ENCODE peak calls at places on chromosomes 11 and 22, in six cellular contexts. J is A549, B is foreskin fibroblast, L is endothelial cell of umbilical vein, H is skeletal muscle cell, U is AG10803. O is an unnamed sample.

GRCh38 chr11:77183421-77183984 is 55.5 kb downstream of the MYO7A start:
- DNase-seq in B (no peak), U (no peak), L (no peak), J (no peak), H (no peak), O (no peak)

GRCh38 chr11:99098751-99099150 is 78.0 kb downstream of the CNTN5 start:
- DNase-seq in L (no peak), J (no peak), H (peak; percentile 4), U (no peak), B (no peak), O (no peak)

GRCh38 chr11:93169143-93169542 is 28.6 kb downstream of the SLC36A4 start:
- DNase-seq in J (no peak), L (no peak), B (no peak), U (no peak), H (no peak), O (no peak)

GRCh38 chr22:41862530-41863266 is 29.8 kb downstream of the SREBF2 start:
- DNase-seq in J (no peak), B (no peak), L (no peak), H (no peak), U (peak; percentile 12), O (no peak)

GRCh38 chr11:70156291-70157037 is 46.6 kb upstream of the FADD start:
- DNase-seq in J (no peak), H (no peak), B (no peak), L (no peak), U (no peak), O (no peak)

GRCh38 chr22:35403356-35403755 is 3.4 kb downstream of the MCM5 start:
- DNase-seq in H (no peak), J (no peak), B (no peak), L (no peak), U (no peak), O (no peak)

GRCh38 chr11:107042748-107043147 is 24.5 kb upstream of the GUCY1A2 start:
- DNase-seq in U (no peak), L (no peak), H (no peak), B (no peak), J (no peak), O (peak; percentile 1)

GRCh38 chr11:110772863-110773262 is 60.6 kb upstream of the ARHGAP20 start:
- DNase-seq in H (no peak), B (no peak), U (no peak), L (no peak), J (peak; percentile 6), O (no peak)

GRCh38 chr11:82796970-82797594 is 63.4 kb upstream of the FAM181B start:
- DNase-seq in J (no peak), L (no peak), U (no peak), H (no peak), B (no peak), O (no peak)
- H3K4me3 ChIP-seq in J (no peak overlapping the region), L (no peak overlapping the region), U (no peak overlapping the region), H (no peak overlapping the region), B (no peak overlapping the region), O (no peak overlapping the region)

DNA sequence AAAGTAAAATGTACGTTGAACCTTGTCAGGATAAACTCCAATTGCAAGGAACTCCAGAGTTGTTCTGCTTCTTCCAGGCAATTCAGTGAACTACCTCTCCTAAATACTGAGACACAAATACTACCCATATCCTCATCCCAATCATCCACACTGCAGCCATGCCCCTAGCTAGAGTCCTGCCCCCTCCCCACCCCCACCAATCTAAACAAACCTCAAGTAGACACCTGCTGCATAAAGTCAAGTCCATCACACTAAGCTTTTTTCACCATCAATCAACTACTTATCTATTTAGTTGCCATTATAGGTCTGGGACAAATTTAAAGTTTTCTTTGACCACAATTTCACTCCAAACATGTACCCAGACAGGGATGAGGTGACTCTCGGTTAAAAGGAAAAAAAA is 93.2 kb upstream of the APOA1 start:
- DNase-seq in H (no peak), U (no peak), J (no peak), B (no peak), L (no peak), O (no peak)
- H3K4me3 ChIP-seq in H (peak overlapping the region; percentile 21), U (no peak overlapping the region), J (no peak overlapping the region), B (no peak overlapping the region), L (no peak overlapping the region), O (peak overlapping the region; percentile 31)

GRCh38 chr11:117443269-117444186 is 115.9 kb downstream of the CEP164 start:
- DNase-seq in B (peak; percentile 29), L (no peak), U (peak; percentile 27), J (peak; percentile 25), H (peak; percentile 4), O (peak; percentile 22)
- H3K4me3 ChIP-seq in B (no peak overlapping the region), L (no peak overlapping the region), U (no peak overlapping the region), J (no peak overlapping the region), H (no peak overlapping the region), O (no peak overlapping the region)

GRCh38 chr11:66567787-66568123 is 651 bp downstream of the CTSF start:
- DNase-seq in L (no peak), U (no peak), J (no peak), H (no peak), B (no peak), O (no peak)
- H3K4me3 ChIP-seq in L (no peak overlapping the region), U (peak overlapping the region; percentile 43), J (peak overlapping the region; percentile 68), H (peak overlapping the region; percentile 52), B (peak overlapping the region; percentile 48), O (peak overlapping the region; percentile 56)

GRCh38 chr22:17945156-17945850 is 79.1 kb downstream of the MICAL3 start:
- DNase-seq in L (no peak), J (no peak), B (no peak), H (no peak), U (no peak), O (no peak)

GRCh38 chr22:17948101-17948500 is 76.3 kb downstream of the MICAL3 start:
- DNase-seq in L (no peak), H (no peak), U (no peak), J (no peak), B (no peak), O (no peak)

GRCh38 chr22:17945851-17946690 is 78.3 kb downstream of the MICAL3 start:
- DNase-seq in J (no peak), B (no peak), L (no peak), U (no peak), H (no peak), O (no peak)

GRCh38 chr22:17944205-17944725 is 80.1 kb downstream of the MICAL3 start:
- DNase-seq in L (no peak), J (no peak), H (no peak), B (no peak), U (no peak), O (no peak)

DNA sequence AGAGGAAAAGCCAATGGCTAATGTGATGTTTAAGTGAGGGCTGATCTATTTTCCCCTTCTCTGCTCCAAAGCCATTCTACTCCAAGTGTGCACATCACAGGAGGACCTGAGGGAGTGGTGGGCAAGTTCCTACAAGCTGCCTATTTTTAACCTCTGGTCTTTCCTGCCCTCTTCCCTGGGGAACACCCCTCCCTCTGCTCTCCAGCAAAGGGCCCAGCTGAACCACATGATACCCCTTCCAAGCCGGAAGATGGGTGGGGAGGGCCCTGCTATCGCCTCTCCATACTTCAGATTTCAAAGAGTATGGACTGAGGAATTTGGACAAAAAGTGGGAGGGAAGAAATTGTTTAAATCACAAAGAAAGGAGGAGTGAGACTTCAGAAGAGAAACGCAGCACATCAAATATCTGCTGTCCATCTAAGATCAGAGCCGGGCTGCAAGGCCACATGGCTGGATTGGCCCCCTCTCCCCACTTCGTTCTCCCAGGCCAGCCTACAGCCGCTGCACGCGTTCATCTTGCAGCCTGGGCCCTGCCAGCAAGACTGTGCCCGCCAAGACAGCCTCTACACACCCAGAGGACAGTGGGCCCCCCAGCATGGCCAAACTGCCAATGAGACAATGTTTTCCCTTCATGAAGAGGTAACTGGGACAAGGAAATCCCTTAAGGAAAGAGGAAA is 77.5 kb downstream of the MICAL3 start:
- DNase-seq in B (no peak), J (no peak), L (no peak), H (no peak), U (no peak), O (no peak)
- H3K4me3 ChIP-seq in B (no peak overlapping the region), J (no peak overlapping the region), L (no peak overlapping the region), H (no peak overlapping the region), U (no peak overlapping the region), O (no peak overlapping the region)

DNA sequence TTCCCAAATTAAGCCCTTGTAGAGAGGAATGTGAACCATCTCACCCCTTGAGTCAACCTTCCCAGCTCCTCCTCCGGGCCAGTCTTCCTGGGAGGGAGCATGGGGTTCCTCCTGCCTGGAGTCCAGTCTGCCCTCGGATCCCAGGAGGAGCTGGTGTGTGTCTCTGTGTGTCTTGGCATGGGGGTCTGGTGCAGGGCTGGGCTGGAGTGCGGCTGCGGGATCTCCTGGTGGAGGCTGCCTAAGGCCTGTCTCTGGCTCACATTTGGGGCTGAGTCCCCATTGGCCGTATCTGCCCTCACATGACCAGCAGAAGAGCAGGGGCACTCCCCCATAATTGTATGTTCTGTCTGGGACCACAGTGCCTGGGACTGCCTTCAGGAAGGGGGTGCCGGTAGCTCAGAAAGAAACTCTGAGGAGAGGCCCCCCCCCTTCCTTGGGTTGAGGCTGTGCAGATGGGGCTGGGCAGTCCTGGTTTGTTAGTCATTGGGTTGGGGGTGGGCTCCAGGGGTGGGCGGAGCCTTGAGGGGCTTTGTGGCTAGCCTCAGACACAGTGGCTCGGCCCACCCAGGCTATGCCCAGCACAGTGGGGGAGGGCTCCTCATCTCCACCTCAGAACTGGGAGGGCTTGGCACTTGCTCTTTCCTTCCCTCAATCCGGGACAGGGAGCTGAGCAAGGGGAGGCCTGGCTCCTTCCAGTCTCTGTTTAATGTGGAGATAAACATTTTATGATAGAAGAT is 2.9 kb downstream of the C1QTNF5 start:
- DNase-seq in B (peak; percentile 61), J (no peak), L (peak; percentile 77), U (peak; percentile 47), H (no peak), O (peak; percentile 93)
- H3K4me3 ChIP-seq in B (peak overlapping the region; percentile 20), J (no peak overlapping the region), L (no peak overlapping the region), U (peak overlapping the region; percentile 31), H (peak overlapping the region; percentile 13), O (peak overlapping the region; percentile 43)

DNA sequence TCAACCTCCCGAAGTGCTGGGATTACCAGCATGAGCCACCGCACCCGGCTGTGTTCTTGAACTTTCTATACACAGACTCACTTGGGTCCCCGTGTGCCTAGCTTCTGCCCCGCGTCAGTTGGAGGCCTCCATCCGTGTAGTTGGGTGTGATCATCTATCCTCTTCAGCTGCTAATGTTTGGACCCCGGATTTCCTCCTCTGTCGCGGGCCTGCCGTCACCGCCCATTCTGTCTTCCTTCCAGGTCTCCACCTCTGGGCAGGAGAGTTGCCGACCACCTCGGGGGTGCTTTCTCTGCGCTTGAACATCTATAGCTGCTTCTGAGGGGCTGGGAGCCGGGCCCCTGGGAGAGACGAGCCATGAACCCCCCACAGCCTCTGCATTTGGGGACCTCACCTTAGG is 5.5 kb downstream of the CDC42EP1 start:
- DNase-seq in L (no peak), U (no peak), H (no peak), J (no peak), B (no peak), O (no peak)
- H3K4me3 ChIP-seq in L (no peak overlapping the region), U (no peak overlapping the region), H (no peak overlapping the region), J (no peak overlapping the region), B (no peak overlapping the region), O (no peak overlapping the region)

GRCh38 chr11:59009661-59010060 is 70.4 kb downstream of the GLYATL1 start:
- DNase-seq in L (peak; percentile 3), J (no peak), B (no peak), U (no peak), H (no peak), O (no peak)
- H3K4me3 ChIP-seq in L (no peak overlapping the region), J (no peak overlapping the region), B (no peak overlapping the region), U (no peak overlapping the region), H (no peak overlapping the region), O (no peak overlapping the region)

GRCh38 chr11:120400564-120401364 is 64.6 kb downstream of the ARHGEF12 start:
- DNase-seq in L (peak; percentile 93), J (peak; percentile 66), H (peak; percentile 96), U (peak; percentile 94), B (peak; percentile 94), O (peak; percentile 99)
- H3K4me3 ChIP-seq in L (peak overlapping the region; percentile 73), J (peak overlapping the region; percentile 36), H (peak overlapping the region; percentile 28), U (peak overlapping the region; percentile 46), B (peak overlapping the region; percentile 41), O (peak overlapping the region; percentile 52)

O was measured in fibroblast of villous mesenchyme.